ENCODE peak calls at places on chromosomes 1 and 21, in five cellular contexts. One of them, this sample, is unnamed.
A peak's percentile ranks its signal among the peaks of the same experiment; 100 is the strongest.

GRCh38 chr1:94971491-94971924 is 44.6 kb upstream of the CNN3 start:
- DNase-seq in T-helper 1 cell: no peak
- DNase-seq in Calu3: no peak
- DNase-seq in stimulated activated CD4-positive, alpha-beta T cell treated with anti-CD3 and anti-CD28 coated beads, Interleukin-1b, Interleukin-23, amount 100 ng/mL, for 48 hours: no peak
- DNase-seq in epithelial cell of esophagus: peak; percentile 60
- DNase-seq in this sample: peak; percentile 62

GRCh38 chr1:183871142-183871541 is 66.2 kb downstream of the RGL1 start:
- DNase-seq in T-helper 1 cell: no peak
- DNase-seq in Calu3: no peak
- DNase-seq in stimulated activated CD4-positive, alpha-beta T cell treated with anti-CD3 and anti-CD28 coated beads, Interleukin-1b, Interleukin-23, amount 100 ng/mL, for 48 hours: no peak
- DNase-seq in epithelial cell of esophagus: peak; percentile 69
- DNase-seq in this sample: peak; percentile 84

GRCh38 chr1:207918571-207918970 is 7.6 kb upstream of the CD34 start:
- DNase-seq in T-helper 1 cell: no peak
- DNase-seq in stimulated activated CD4-positive, alpha-beta T cell treated with anti-CD3 and anti-CD28 coated beads, Interleukin-1b, Interleukin-23, amount 100 ng/mL, for 48 hours: no peak
- DNase-seq in epithelial cell of esophagus: no peak
- DNase-seq in Calu3: no peak
- DNase-seq in this sample: no peak

GRCh38 chr1:28172690-28173150 is 3.8 kb downstream of the PTAFR start:
- DNase-seq in Calu3: no peak
- DNase-seq in T-helper 1 cell: peak; percentile 68
- DNase-seq in epithelial cell of esophagus: no peak
- DNase-seq in stimulated activated CD4-positive, alpha-beta T cell treated with anti-CD3 and anti-CD28 coated beads, Interleukin-1b, Interleukin-23, amount 100 ng/mL, for 48 hours: peak; percentile 29
- DNase-seq in this sample: no peak

GRCh38 chr1:247747616-247748015 is 325 bp downstream of the OR14A2 start:
- DNase-seq in T-helper 1 cell: no peak
- DNase-seq in stimulated activated CD4-positive, alpha-beta T cell treated with anti-CD3 and anti-CD28 coated beads, Interleukin-1b, Interleukin-23, amount 100 ng/mL, for 48 hours: no peak
- DNase-seq in Calu3: no peak
- DNase-seq in epithelial cell of esophagus: no peak
- DNase-seq in this sample: peak; percentile 87

GRCh38 chr1:194367121-194367520 is 1180.7 kb upstream of the B3GALT2 start:
- DNase-seq in T-helper 1 cell: no peak
- DNase-seq in stimulated activated CD4-positive, alpha-beta T cell treated with anti-CD3 and anti-CD28 coated beads, Interleukin-1b, Interleukin-23, amount 100 ng/mL, for 48 hours: no peak
- DNase-seq in epithelial cell of esophagus: no peak
- DNase-seq in Calu3: no peak
- DNase-seq in this sample: no peak

GRCh38 chr21:39452965-39453332 is 1.2 kb downstream of the SH3BGR start:
- DNase-seq in Calu3: no peak
- DNase-seq in epithelial cell of esophagus: no peak
- DNase-seq in stimulated activated CD4-positive, alpha-beta T cell treated with anti-CD3 and anti-CD28 coated beads, Interleukin-1b, Interleukin-23, amount 100 ng/mL, for 48 hours: no peak
- DNase-seq in T-helper 1 cell: no peak
- DNase-seq in this sample: no peak

GRCh38 chr1:63463248-63463647 is 59.8 kb downstream of the ITGB3BP start:
- DNase-seq in stimulated activated CD4-positive, alpha-beta T cell treated with anti-CD3 and anti-CD28 coated beads, Interleukin-1b, Interleukin-23, amount 100 ng/mL, for 48 hours: no peak
- DNase-seq in epithelial cell of esophagus: peak; percentile 87
- DNase-seq in Calu3: no peak
- DNase-seq in T-helper 1 cell: peak; percentile 7
- DNase-seq in this sample: peak; percentile 87

GRCh38 chr21:19855522-19855921 is 1142.7 kb upstream of the NCAM2 start:
- DNase-seq in epithelial cell of esophagus: no peak
- DNase-seq in T-helper 1 cell: no peak
- DNase-seq in Calu3: no peak
- DNase-seq in stimulated activated CD4-positive, alpha-beta T cell treated with anti-CD3 and anti-CD28 coated beads, Interleukin-1b, Interleukin-23, amount 100 ng/mL, for 48 hours: no peak
- DNase-seq in this sample: no peak

GRCh38 chr1:156118175-156118868 is 3.8 kb downstream of the LMNA start:
- DNase-seq in T-helper 1 cell: no peak
- DNase-seq in epithelial cell of esophagus: peak; percentile 58
- DNase-seq in stimulated activated CD4-positive, alpha-beta T cell treated with anti-CD3 and anti-CD28 coated beads, Interleukin-1b, Interleukin-23, amount 100 ng/mL, for 48 hours: no peak
- DNase-seq in Calu3: peak; percentile 69
- DNase-seq in this sample: no peak

GRCh38 chr21:31537872-31538576 is 121.5 kb upstream of the SOD1 start:
- DNase-seq in stimulated activated CD4-positive, alpha-beta T cell treated with anti-CD3 and anti-CD28 coated beads, Interleukin-1b, Interleukin-23, amount 100 ng/mL, for 48 hours: no peak
- DNase-seq in Calu3: no peak
- DNase-seq in epithelial cell of esophagus: no peak
- DNase-seq in T-helper 1 cell: no peak
- DNase-seq in this sample: no peak

GRCh38 chr1:29859126-29859525 is 622.8 kb downstream of the PTPRU start:
- DNase-seq in epithelial cell of esophagus: no peak
- DNase-seq in T-helper 1 cell: no peak
- DNase-seq in Calu3: no peak
- DNase-seq in stimulated activated CD4-positive, alpha-beta T cell treated with anti-CD3 and anti-CD28 coated beads, Interleukin-1b, Interleukin-23, amount 100 ng/mL, for 48 hours: no peak
- DNase-seq in this sample: no peak

GRCh38 chr1:159076753-159077656 is at the start of gene AIM2:
- DNase-seq in Calu3: no peak
- DNase-seq in epithelial cell of esophagus: no peak
- DNase-seq in T-helper 1 cell: peak; percentile 97
- DNase-seq in stimulated activated CD4-positive, alpha-beta T cell treated with anti-CD3 and anti-CD28 coated beads, Interleukin-1b, Interleukin-23, amount 100 ng/mL, for 48 hours: peak; percentile 98
- DNase-seq in this sample: no peak

GRCh38 chr1:5754079-5754431 is 238.2 kb downstream of the NPHP4 start:
- DNase-seq in Calu3: no peak
- DNase-seq in T-helper 1 cell: no peak
- DNase-seq in stimulated activated CD4-positive, alpha-beta T cell treated with anti-CD3 and anti-CD28 coated beads, Interleukin-1b, Interleukin-23, amount 100 ng/mL, for 48 hours: no peak
- DNase-seq in epithelial cell of esophagus: no peak
- DNase-seq in this sample: no peak

This sample was measured in cardiac fibroblast.